ENCODE peak calls at places on chromosomes 11 and 22, in five cellular contexts. One of them, this sample, is unnamed.
A peak's percentile ranks its signal among the peaks of the same experiment; 100 is the strongest.

GRCh38 chr11:57460756-57461749 is 725 bp downstream of the RTN4RL2 start:
- DNase-seq in H9: peak; percentile 64
- DNase-seq in trophoblast cell: peak; percentile 16
- DNase-seq in H1: peak; percentile 80
- DNase-seq in mesenchymal stem cell: no peak
- DNase-seq in this sample: no peak

GRCh38 chr11:69241844-69242582 is 51.9 kb upstream of the MYEOV start:
- DNase-seq in trophoblast cell: no peak
- DNase-seq in H1: no peak
- DNase-seq in H9: no peak
- DNase-seq in mesenchymal stem cell: no peak
- DNase-seq in this sample: no peak

GRCh38 chr11:109033627-109034340 is 368.9 kb downstream of the DDX10 start:
- DNase-seq in mesenchymal stem cell: no peak
- DNase-seq in H1: no peak
- DNase-seq in H9: no peak
- DNase-seq in trophoblast cell: no peak
- DNase-seq in this sample: no peak

GRCh38 chr11:5712507-5712906 is 22.9 kb downstream of the TRIM22 start:
- DNase-seq in mesenchymal stem cell: no peak
- DNase-seq in H9: no peak
- DNase-seq in trophoblast cell: peak; percentile 31
- DNase-seq in H1: no peak
- DNase-seq in this sample: no peak

GRCh38 chr11:78961938-78962701 is 387.5 kb upstream of the NARS2 start:
- DNase-seq in H9: peak; percentile 91
- DNase-seq in mesenchymal stem cell: peak; percentile 37
- DNase-seq in H1: peak; percentile 71
- DNase-seq in trophoblast cell: no peak
- DNase-seq in this sample: peak; percentile 85

GRCh38 chr11:129117595-129118350 is 74.4 kb downstream of the ARHGAP32 start:
- DNase-seq in mesenchymal stem cell: peak; percentile 74
- DNase-seq in H1: no peak
- DNase-seq in H9: no peak
- DNase-seq in trophoblast cell: peak; percentile 79
- DNase-seq in this sample: peak; percentile 58

GRCh38 chr11:69841859-69842698 is 22.9 kb upstream of the FGF3 start:
- DNase-seq in H9: peak; percentile 75
- DNase-seq in H1: peak; percentile 63
- DNase-seq in trophoblast cell: peak; percentile 88
- DNase-seq in mesenchymal stem cell: no peak
- DNase-seq in this sample: no peak

GRCh38 chr22:20429254-20430100 is 8.1 kb downstream of the SCARF2 start:
- DNase-seq in mesenchymal stem cell: no peak
- DNase-seq in H9: peak; percentile 90
- DNase-seq in H1: peak; percentile 90
- DNase-seq in trophoblast cell: peak; percentile 86
- DNase-seq in this sample: peak; percentile 72

GRCh38 chr11:105022998-105023397 is at the start of gene CASP5:
- DNase-seq in mesenchymal stem cell: peak; percentile 49
- DNase-seq in H9: no peak
- DNase-seq in trophoblast cell: no peak
- DNase-seq in H1: no peak
- DNase-seq in this sample: no peak

GRCh38 chr11:59207988-59208432 is 4.7 kb downstream of the MPEG1 start:
- DNase-seq in H1: no peak
- DNase-seq in trophoblast cell: peak; percentile 56
- DNase-seq in H9: no peak
- DNase-seq in mesenchymal stem cell: peak; percentile 60
- DNase-seq in this sample: peak; percentile 11

GRCh38 chr11:134414772-134415765 is 3.0 kb upstream of the B3GAT1 start:
- DNase-seq in H1: no peak
- DNase-seq in trophoblast cell: no peak
- DNase-seq in H9: no peak
- DNase-seq in mesenchymal stem cell: no peak
- DNase-seq in this sample: no peak

GRCh38 chr11:29272019-29272654 is 744.7 kb downstream of the KCNA4 start:
- DNase-seq in H9: no peak
- DNase-seq in mesenchymal stem cell: peak; percentile 58
- DNase-seq in trophoblast cell: no peak
- DNase-seq in H1: no peak
- DNase-seq in this sample: no peak

GRCh38 chr11:108197351-108197750 is 25.1 kb downstream of the NPAT start:
- DNase-seq in trophoblast cell: no peak
- DNase-seq in H9: no peak
- DNase-seq in mesenchymal stem cell: no peak
- DNase-seq in H1: no peak
- DNase-seq in this sample: no peak

GRCh38 chr11:12841946-12842630 is 167.0 kb upstream of the RASSF10 start:
- DNase-seq in H1: no peak
- DNase-seq in H9: no peak
- DNase-seq in trophoblast cell: peak; percentile 68
- DNase-seq in mesenchymal stem cell: peak; percentile 79
- DNase-seq in this sample: no peak

GRCh38 chr11:2899080-2899783 is 13.7 kb upstream of the CDKN1C start:
- DNase-seq in mesenchymal stem cell: no peak
- DNase-seq in H1: no peak
- DNase-seq in trophoblast cell: no peak
- DNase-seq in H9: no peak
- DNase-seq in this sample: no peak
- H3K18ac ChIP-seq in mesenchymal stem cell: peak overlapping the region; percentile 40
- H3K18ac ChIP-seq in H1: no peak overlapping the region
- H3K18ac ChIP-seq in trophoblast cell: no peak overlapping the region
- H3K18ac ChIP-seq in H9: no peak overlapping the region
- H3K18ac ChIP-seq in this sample: peak overlapping the region; percentile 8

GRCh38 chr11:19162946-19163345 is 38.8 kb downstream of the CSRP3 start:
- DNase-seq in H1: no peak
- DNase-seq in trophoblast cell: no peak
- DNase-seq in H9: no peak
- DNase-seq in mesenchymal stem cell: no peak
- DNase-seq in this sample: no peak

GRCh38 chr11:19164230-19164855 is 37.4 kb downstream of the CSRP3 start:
- DNase-seq in H9: no peak
- DNase-seq in mesenchymal stem cell: no peak
- DNase-seq in trophoblast cell: no peak
- DNase-seq in H1: no peak
- DNase-seq in this sample: no peak

GRCh38 chr11:19160839-19161238 is 40.9 kb downstream of the CSRP3 start:
- DNase-seq in trophoblast cell: no peak
- DNase-seq in H1: no peak
- DNase-seq in H9: no peak
- DNase-seq in mesenchymal stem cell: no peak
- DNase-seq in this sample: no peak

GRCh38 chr11:19163627-19164026 is 38.2 kb downstream of the CSRP3 start:
- DNase-seq in trophoblast cell: no peak
- DNase-seq in mesenchymal stem cell: no peak
- DNase-seq in H1: no peak
- DNase-seq in H9: no peak
- DNase-seq in this sample: no peak

DNA sequence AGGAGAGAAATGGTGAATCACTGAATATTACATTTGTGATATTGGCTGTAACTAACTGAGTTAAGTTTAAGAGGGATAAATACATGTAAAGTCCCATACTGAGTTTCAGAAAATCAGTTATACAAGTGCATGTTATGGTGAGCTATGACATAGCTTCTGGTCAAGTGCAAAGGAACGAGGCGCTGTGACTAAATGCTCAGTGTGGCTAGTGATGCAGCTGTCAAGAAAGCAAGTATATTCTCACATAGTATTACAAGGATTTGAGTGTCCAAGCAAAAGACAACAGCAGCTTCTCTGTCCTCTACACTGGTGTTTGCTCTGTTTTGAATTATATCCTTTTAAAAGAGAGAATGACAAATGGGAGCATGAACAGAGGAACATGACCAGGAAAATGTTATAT is 40.1 kb downstream of the CSRP3 start:
- DNase-seq in trophoblast cell: no peak
- DNase-seq in H9: no peak
- DNase-seq in mesenchymal stem cell: no peak
- DNase-seq in H1: no peak
- DNase-seq in this sample: no peak
- H2AK5ac ChIP-seq in trophoblast cell: no peak overlapping the region
- H2AK5ac ChIP-seq in H9: no peak overlapping the region
- H2AK5ac ChIP-seq in mesenchymal stem cell: no peak overlapping the region
- H2AK5ac ChIP-seq in H1: no peak overlapping the region
- H2AK5ac ChIP-seq in this sample: no peak overlapping the region

DNA sequence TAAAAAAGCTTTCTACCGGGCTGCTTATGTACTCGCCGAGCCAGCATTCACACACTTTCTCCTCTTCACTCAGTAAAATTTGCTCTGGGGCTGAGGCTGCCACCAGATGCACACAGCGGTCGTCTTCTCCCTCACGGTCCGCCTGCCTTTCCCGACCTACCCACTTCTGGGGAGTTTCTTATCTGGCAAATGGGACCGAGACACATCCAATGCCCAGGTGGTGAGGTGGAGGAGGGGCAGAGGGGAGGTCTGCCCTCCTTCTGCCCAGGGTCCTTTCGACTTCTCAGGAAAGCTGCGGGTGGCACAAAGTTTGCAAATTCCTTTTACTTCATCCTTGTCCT is 43.9 kb downstream of the GRIK4 start:
- DNase-seq in trophoblast cell: no peak
- DNase-seq in mesenchymal stem cell: no peak
- DNase-seq in H1: no peak
- DNase-seq in H9: no peak
- DNase-seq in this sample: no peak
- H2BK12ac ChIP-seq in trophoblast cell: no peak overlapping the region
- H2BK12ac ChIP-seq in mesenchymal stem cell: peak overlapping the region; percentile 98
- H2BK12ac ChIP-seq in H1: peak overlapping the region; percentile 50
- H2BK12ac ChIP-seq in H9: no peak overlapping the region
- H2BK12ac ChIP-seq in this sample: no peak overlapping the region

DNA sequence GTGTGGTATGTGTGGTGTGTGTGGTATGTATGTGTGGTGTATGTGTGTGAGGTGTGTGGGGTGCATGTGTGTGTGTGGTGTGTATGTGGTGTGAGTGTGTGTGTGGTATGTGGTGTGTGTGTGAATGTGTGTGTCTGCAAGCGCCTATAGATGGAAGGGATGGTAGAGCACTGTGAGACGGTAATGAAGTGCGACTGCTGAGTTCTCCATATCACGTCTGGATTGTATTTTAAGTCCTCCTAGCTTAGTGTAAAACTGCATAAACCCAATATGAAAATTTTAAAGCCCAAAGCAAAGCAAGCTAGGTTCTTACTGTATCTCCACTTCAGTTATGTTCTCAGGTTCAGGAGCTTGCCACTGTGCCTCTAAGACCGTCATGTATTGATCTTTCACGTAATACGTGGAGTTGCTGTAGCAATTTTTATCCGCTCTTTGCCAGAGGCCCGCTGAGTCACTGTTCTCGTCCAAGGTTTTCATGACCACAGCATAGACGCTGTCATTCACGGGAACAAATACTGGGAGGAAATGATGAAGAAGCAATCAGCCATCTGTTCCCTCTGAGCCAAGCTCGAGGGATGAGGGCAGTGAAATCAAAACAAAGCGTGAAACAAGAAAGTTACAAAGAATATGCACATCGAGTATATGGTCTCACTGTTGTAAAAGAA is 5.5 kb downstream of the PLET1 start:
- DNase-seq in mesenchymal stem cell: peak; percentile 90
- DNase-seq in H1: no peak
- DNase-seq in H9: no peak
- DNase-seq in trophoblast cell: peak; percentile 32
- DNase-seq in this sample: no peak
- H3K18ac ChIP-seq in mesenchymal stem cell: peak overlapping the region; percentile 72
- H3K18ac ChIP-seq in H1: no peak overlapping the region
- H3K18ac ChIP-seq in H9: no peak overlapping the region
- H3K18ac ChIP-seq in trophoblast cell: no peak overlapping the region
- H3K18ac ChIP-seq in this sample: peak overlapping the region; percentile 20

DNA sequence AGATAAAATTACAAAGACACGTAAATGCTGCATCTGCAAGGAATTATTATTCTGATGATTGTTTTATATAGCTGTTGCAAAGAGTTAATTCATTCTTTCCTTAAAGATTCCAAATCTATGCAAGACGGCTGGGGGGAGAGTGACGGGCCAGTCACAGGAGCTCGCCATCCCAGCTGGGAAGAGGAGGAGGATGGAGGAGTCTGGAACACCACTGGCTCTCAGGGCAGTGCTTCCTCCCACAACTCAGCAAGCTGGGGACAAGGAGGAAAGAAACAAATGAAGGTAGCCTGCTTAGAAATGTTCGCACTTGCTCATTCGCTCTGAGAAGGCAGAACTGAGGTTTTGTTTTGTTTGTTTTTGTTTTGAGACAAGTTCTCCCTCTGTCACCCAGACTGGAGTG is 73.0 kb upstream of the ADSL start:
- DNase-seq in mesenchymal stem cell: no peak
- DNase-seq in H1: no peak
- DNase-seq in trophoblast cell: no peak
- DNase-seq in H9: no peak
- DNase-seq in this sample: no peak
- H2AK5ac ChIP-seq in mesenchymal stem cell: no peak overlapping the region
- H2AK5ac ChIP-seq in H1: no peak overlapping the region
- H2AK5ac ChIP-seq in trophoblast cell: no peak overlapping the region
- H2AK5ac ChIP-seq in H9: no peak overlapping the region
- H2AK5ac ChIP-seq in this sample: no peak overlapping the region

GRCh38 chr11:116928845-116929244 is 91.4 kb upstream of the APOA1 start:
- DNase-seq in H9: no peak
- DNase-seq in trophoblast cell: no peak
- DNase-seq in H1: no peak
- DNase-seq in mesenchymal stem cell: peak; percentile 21
- DNase-seq in this sample: no peak
- H2BK12ac ChIP-seq in H9: no peak overlapping the region
- H2BK12ac ChIP-seq in trophoblast cell: no peak overlapping the region
- H2BK12ac ChIP-seq in H1: no peak overlapping the region
- H2BK12ac ChIP-seq in mesenchymal stem cell: no peak overlapping the region
- H2BK12ac ChIP-seq in this sample: no peak overlapping the region

GRCh38 chr11:120335928-120336640 is at the start of gene ARHGEF12:
- DNase-seq in mesenchymal stem cell: peak; percentile 98
- DNase-seq in H9: peak; percentile 96
- DNase-seq in H1: peak; percentile 92
- DNase-seq in trophoblast cell: peak; percentile 93
- DNase-seq in this sample: peak; percentile 95

GRCh38 chr11:120334332-120334731 is 1.9 kb upstream of the ARHGEF12 start:
- DNase-seq in trophoblast cell: no peak
- DNase-seq in H9: no peak
- DNase-seq in H1: no peak
- DNase-seq in mesenchymal stem cell: no peak
- DNase-seq in this sample: no peak

GRCh38 chr11:120333801-120334200 is 2.4 kb upstream of the ARHGEF12 start:
- DNase-seq in H1: no peak
- DNase-seq in mesenchymal stem cell: no peak
- DNase-seq in trophoblast cell: no peak
- DNase-seq in H9: no peak
- DNase-seq in this sample: no peak

GRCh38 chr11:120335596-120335927 is 651 bp upstream of the ARHGEF12 start:
- DNase-seq in H1: no peak
- DNase-seq in trophoblast cell: peak; percentile 36
- DNase-seq in mesenchymal stem cell: no peak
- DNase-seq in H9: no peak
- DNase-seq in this sample: no peak

GRCh38 chr11:120334894-120335462 is 1.2 kb upstream of the ARHGEF12 start:
- DNase-seq in mesenchymal stem cell: peak; percentile 97
- DNase-seq in H9: peak; percentile 36
- DNase-seq in H1: peak; percentile 67
- DNase-seq in trophoblast cell: peak; percentile 95
- DNase-seq in this sample: peak; percentile 66
- H3K18ac ChIP-seq in mesenchymal stem cell: no peak overlapping the region
- H3K18ac ChIP-seq in H9: no peak overlapping the region
- H3K18ac ChIP-seq in H1: no peak overlapping the region
- H3K18ac ChIP-seq in trophoblast cell: no peak overlapping the region
- H3K18ac ChIP-seq in this sample: no peak overlapping the region

This sample was measured in neuronal stem cell.